ENCODE peak calls at places on chromosomes 3 and 15, in five cellular contexts. S is cardiac fibroblast, Z is neural progenitor cell, T is transverse colon, F is coronary artery. A is an unnamed sample.

GRCh38 chr3:5016218-5017161 is 37.3 kb downstream of the BHLHE40 start:
- DNase-seq in T (peak; percentile 78), Z (no peak), F (no peak), S (peak; percentile 62), A (no peak)

GRCh38 chr15:74170083-74170844 is 3.2 kb upstream of the ISLR start:
- DNase-seq in F (peak; percentile 64), T (no peak), Z (no peak), S (no peak), A (no peak)

GRCh38 chr3:79086514-79086913 is 681.3 kb downstream of the ROBO1 start:
- DNase-seq in T (peak; percentile 20), Z (peak; percentile 79), S (peak; percentile 69), F (no peak), A (peak; percentile 58)

GRCh38 chr15:29917600-29918597 is 95.6 kb upstream of the TJP1 start:
- DNase-seq in S (no peak), T (no peak), Z (no peak), F (no peak), A (no peak)

GRCh38 chr15:61951949-61952348 is 108.3 kb downstream of the VPS13C start:
- DNase-seq in S (peak; percentile 38), T (no peak), Z (no peak), F (no peak), A (no peak)

GRCh38 chr15:86743283-86743903 is 663.7 kb downstream of the AGBL1 start:
- DNase-seq in F (no peak), Z (peak; percentile 82), T (peak; percentile 64), S (no peak), A (peak; percentile 41)

GRCh38 chr3:151445283-151446001 is 15.4 kb downstream of the IGSF10 start:
- DNase-seq in S (peak; percentile 96), F (no peak), T (no peak), Z (no peak), A (no peak)

GRCh38 chr15:40314723-40315276 is 7.1 kb upstream of the PLCB2 start:
- DNase-seq in Z (no peak), T (no peak), S (peak; percentile 76), F (no peak), A (no peak)

GRCh38 chr15:39594764-39595620 is 14.1 kb downstream of the THBS1 start:
- DNase-seq in T (no peak), F (no peak), Z (no peak), S (peak; percentile 54), A (no peak)

GRCh38 chr15:75620776-75621536 is 4.6 kb downstream of the SNUPN start:
- DNase-seq in Z (no peak), F (peak; percentile 90), S (peak; percentile 97), T (peak; percentile 67), A (no peak)

GRCh38 chr3:10465161-10465560 is 40.2 kb downstream of the ATP2B2 start:
- DNase-seq in T (no peak), S (no peak), Z (no peak), F (no peak), A (no peak)

GRCh38 chr3:100002599-100003350 is 111.5 kb downstream of the FILIP1L start:
- DNase-seq in T (peak; percentile 49), Z (no peak), S (peak; percentile 75), F (no peak), A (no peak)

GRCh38 chr3:47841786-47842349 is 38.9 kb downstream of the DHX30 start:
- DNase-seq in T (no peak), S (no peak), Z (no peak), F (no peak), A (no peak)

GRCh38 chr3:13703071-13703470 is 154.1 kb downstream of the FBLN2 start:
- DNase-seq in S (no peak), F (peak; percentile 17), Z (no peak), T (no peak), A (no peak)

GRCh38 chr3:196138464-196138863 is 56.6 kb upstream of the TFRC start:
- DNase-seq in S (peak; percentile 59), F (no peak), Z (no peak), T (no peak), A (no peak)

GRCh38 chr3:183811638-183812037 is 13.7 kb downstream of the MAP6D1 start:
- DNase-seq in S (no peak), F (no peak), T (no peak), Z (no peak), A (no peak)

GRCh38 chr3:71589132-71589531 is 5.6 kb upstream of the FOXP1 start:
- DNase-seq in T (no peak), Z (no peak), F (no peak), S (no peak), A (no peak)

GRCh38 chr3:31132132-31132769 is 237.8 kb upstream of the GADL1 start:
- DNase-seq in S (peak; percentile 65), Z (peak; percentile 37), F (no peak), T (no peak), A (no peak)

GRCh38 chr3:104549099-104549714 is 817.5 kb upstream of the ALCAM start:
- DNase-seq in Z (no peak), F (no peak), T (no peak), S (no peak), A (no peak)

GRCh38 chr3:141767062-141767461 is 3.9 kb downstream of the GRK7 start:
- DNase-seq in F (no peak), S (no peak), T (no peak), Z (no peak), A (no peak)

GRCh38 chr3:189144645-189145044 is 27.1 kb upstream of the TPRG1 start:
- DNase-seq in Z (no peak), T (no peak), S (peak; percentile 60), F (no peak), A (no peak)

GRCh38 chr3:129690406-129690805 is 83.9 kb upstream of the PLXND1 start:
- DNase-seq in F (no peak), Z (peak; percentile 82), T (no peak), S (peak; percentile 74), A (peak; percentile 8)

GRCh38 chr3:11616551-11616950 is 27.2 kb downstream of the VGLL4 start:
- DNase-seq in Z (no peak), F (no peak), T (no peak), S (no peak), A (no peak)

GRCh38 chr3:39413691-39414420 is 7.3 kb downstream of the RPSA start:
- DNase-seq in F (no peak), T (no peak), Z (no peak), S (peak; percentile 43), A (no peak)

GRCh38 chr3:78666458-78666800 is 1101.4 kb downstream of the ROBO1 start:
- DNase-seq in T (no peak), F (no peak), S (peak; percentile 7), Z (no peak), A (no peak)

GRCh38 chr15:63221346-63221745 is 31.9 kb downstream of the RAB8B start:
- DNase-seq in T (no peak), Z (no peak), S (peak; percentile 64), F (no peak), A (no peak)

GRCh38 chr15:60399931-60400330 is 2.1 kb upstream of the ANXA2 start:
- DNase-seq in F (no peak), T (no peak), S (peak; percentile 48), Z (no peak), A (no peak)

GRCh38 chr3:13111173-13111873 is 38.1 kb upstream of the IQSEC1 start:
- DNase-seq in F (peak; percentile 46), S (no peak), T (peak; percentile 27), Z (no peak), A (no peak)

GRCh38 chr15:52379395-52380111 is 83.9 kb upstream of the MYO5C start:
- DNase-seq in F (no peak), S (no peak), Z (no peak), T (no peak), A (no peak)

GRCh38 chr3:62586356-62586755 is 213.0 kb upstream of the FEZF2 start:
- DNase-seq in F (no peak), T (no peak), Z (no peak), S (peak; percentile 76), A (no peak)

GRCh38 chr3:44950273-44950672 is 25.7 kb downstream of the ZDHHC3 start:
- DNase-seq in Z (peak; percentile 51), T (no peak), F (no peak), S (no peak), A (no peak)

GRCh38 chr15:45573961-45574629 is 13.1 kb upstream of the BLOC1S6 start:
- DNase-seq in Z (peak; percentile 81), S (peak; percentile 8), F (no peak), T (peak; percentile 19), A (peak; percentile 69)

DNA sequence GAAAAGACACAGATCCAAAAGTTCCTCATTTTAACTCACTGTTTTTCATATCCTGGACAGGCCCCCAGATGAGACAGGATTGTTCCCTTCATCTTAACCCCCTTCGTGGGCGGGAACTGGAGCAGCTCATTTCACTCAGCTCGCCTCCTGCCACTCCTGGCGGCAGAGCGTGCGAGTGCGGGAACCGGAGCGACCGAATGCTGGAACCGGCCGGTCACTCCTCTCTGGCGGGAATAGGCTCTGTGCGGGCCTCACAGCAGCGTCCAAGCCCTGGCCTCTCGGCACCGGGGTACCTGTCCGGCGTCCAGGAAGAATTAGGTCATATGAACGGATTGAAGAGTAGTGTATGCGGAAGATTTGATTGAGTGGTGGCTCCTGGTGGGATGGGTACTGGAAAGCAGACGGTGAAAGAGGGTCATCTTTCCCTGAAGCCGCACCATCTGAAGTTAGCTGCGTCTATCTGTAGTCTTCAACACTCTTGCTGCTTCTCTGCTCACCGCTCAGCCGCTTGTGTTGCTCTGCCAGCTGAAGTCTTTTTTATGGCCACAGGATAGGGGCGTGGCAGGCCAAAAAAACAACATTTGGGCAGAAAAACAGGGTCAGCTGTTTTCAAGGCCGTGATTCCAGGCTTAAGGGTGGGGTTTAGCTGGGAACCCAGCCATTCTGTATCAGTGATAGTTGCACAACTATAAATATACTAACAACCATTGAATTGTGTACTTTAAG is 42.3 kb upstream of the FXR1 start:
- DNase-seq in S (peak; percentile 76), Z (peak; percentile 57), F (no peak), T (peak; percentile 9), A (no peak)
- TF ChIP-seq CTCF in S (peak; percentile 3), Z (no peak), F (no peak), T (no peak), A (no peak)

DNA sequence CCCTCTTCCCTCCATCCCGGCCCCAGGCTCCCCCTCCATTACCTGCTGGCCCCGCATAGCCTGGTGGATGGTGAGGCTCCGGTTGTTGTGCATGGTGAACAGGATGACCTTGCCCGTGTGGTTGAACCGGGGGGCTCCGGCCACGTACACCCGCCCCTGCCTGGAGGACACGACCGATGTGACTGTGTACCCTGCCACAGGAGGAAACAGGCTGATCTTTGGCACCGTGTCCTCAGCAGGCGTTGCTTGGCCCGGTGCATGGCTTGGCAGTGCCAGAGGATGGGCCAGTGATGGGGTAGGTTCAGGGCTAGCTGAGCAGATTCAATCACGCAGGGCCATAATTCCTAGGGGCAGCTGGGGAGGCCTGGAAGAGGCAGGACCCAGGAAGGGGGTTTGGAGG is 58.1 kb downstream of the FEM1B start:
- DNase-seq in S (no peak), Z (no peak), T (no peak), F (no peak), A (no peak)
- TF ChIP-seq CTCF in S (no peak), Z (no peak), T (no peak), F (no peak), A (no peak)

GRCh38 chr3:169133178-169134161 is 530.0 kb downstream of the MECOM start:
- DNase-seq in Z (no peak), F (no peak), S (peak; percentile 63), T (no peak), A (no peak)
- TF ChIP-seq CTCF in Z (peak; percentile 61), F (no peak), S (peak; percentile 47), T (peak; percentile 35), A (peak; percentile 72)

DNA sequence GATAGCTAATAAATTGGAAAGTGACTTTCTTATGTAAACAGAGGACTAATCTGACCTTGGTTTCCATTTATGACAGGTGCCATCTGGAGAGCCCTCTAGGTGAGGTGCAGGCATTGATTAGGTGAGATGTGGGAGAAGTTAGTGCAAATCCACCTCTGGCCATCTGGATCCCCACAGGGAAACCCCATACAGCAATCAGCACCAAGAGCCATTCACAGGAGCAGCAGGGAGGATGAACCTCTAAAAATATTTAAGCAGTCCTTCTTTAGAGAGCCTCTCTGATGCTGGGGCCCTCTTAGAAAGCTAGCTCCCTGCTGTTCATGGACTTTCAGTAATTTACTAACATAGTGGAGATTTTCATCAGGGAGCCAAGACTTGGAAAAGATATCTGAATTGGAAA is 69.3 kb downstream of the CLSTN2 start:
- DNase-seq in Z (no peak), S (no peak), F (no peak), T (no peak), A (no peak)
- TF ChIP-seq CTCF in Z (no peak), S (no peak), F (no peak), T (no peak), A (no peak)

A was measured in neural crest cell.